ENCODE peak calls at places on chromosomes 12 and 14, in nine cellular contexts. N, Q, G, H, L, V, T, X and P are unnamed samples.

GRCh38 chr14:39948235-39948634 is 516.0 kb upstream of the FBXO33 start:
- DNase-seq in N (no peak), Q (no peak), G (no peak), H (no peak), L (no peak), V (no peak), T (no peak), X (no peak), P (no peak)

GRCh38 chr12:52061470-52062166 is 8.2 kb upstream of the ATG101 start:
- DNase-seq in N (no peak), Q (no peak), G (no peak), H (no peak), L (no peak), V (no peak), T (no peak), X (no peak), P (peak)

GRCh38 chr14:103775506-103775905 is 59.9 kb downstream of the ZFYVE21 start:
- DNase-seq in N (no peak), Q (no peak), G (no peak), H (no peak), L (no peak), V (no peak), T (peak), X (no peak), P (no peak)

GRCh38 chr12:92928431-92928961 is 599 bp downstream of the EEA1 start:
- DNase-seq in N (no peak), Q (peak), G (no peak), H (peak), L (peak), V (no peak), T (peak), X (no peak), P (no peak)

GRCh38 chr12:121786441-121786825 is 7.1 kb downstream of the RHOF start:
- DNase-seq in N (peak), Q (peak), G (no peak), H (peak), L (peak), V (no peak), T (no peak), X (no peak), P (no peak)

GRCh38 chr12:123963829-123964228 is 8.8 kb downstream of the CCDC92 start:
- DNase-seq in N (no peak), Q (no peak), G (no peak), H (no peak), L (no peak), V (no peak), T (no peak), X (no peak), P (no peak)

GRCh38 chr14:68862954-68863594 is 70.2 kb upstream of the ZFP36L1 start:
- DNase-seq in N (peak), Q (peak), G (peak), H (peak), L (peak), V (peak), T (peak), X (peak), P (peak)

GRCh38 chr12:53564941-53565340 is 57.7 kb upstream of the NPFF start:
- DNase-seq in N (no peak), Q (no peak), G (no peak), H (no peak), L (no peak), V (no peak), T (no peak), X (no peak), P (no peak)

GRCh38 chr14:21352587-21352986 is 31.2 kb downstream of the SUPT16H start:
- DNase-seq in N (no peak), Q (no peak), G (no peak), H (no peak), L (no peak), V (no peak), T (no peak), X (no peak), P (no peak)

GRCh38 chr12:52833922-52834726 is at the start of gene KRT79:
- DNase-seq in N (no peak), Q (no peak), G (peak), H (no peak), L (no peak), V (no peak), T (no peak), X (no peak), P (no peak)